ENCODE peak calls at places on chromosomes 6 and 20, in four cellular contexts. O is AG04449, B is SK-N-DZ, H is left cardiac atrium. W is an unnamed sample.

GRCh38 chr20:38498909-38499308 is 26.3 kb downstream of the RALGAPB start:
- DNase-seq in H (no peak), B (no peak), O (no peak), W (no peak)

GRCh38 chr6:136921521-136921935 is 573 bp upstream of the SLC35D3 start:
- DNase-seq in H (no peak), B (peak), O (no peak), W (no peak)

GRCh38 chr6:34182751-34183531 is 37.1 kb upstream of the GRM4 start:
- DNase-seq in B (no peak), O (no peak), H (no peak), W (no peak)

GRCh38 chr20:14817121-14817520 is 479.7 kb upstream of the FLRT3 start:
- DNase-seq in B (no peak), O (no peak), H (no peak), W (no peak)

GRCh38 chr6:42374027-42374669 is 77.6 kb downstream of the TRERF1 start:
- DNase-seq in H (no peak), O (no peak), B (no peak), W (no peak)

GRCh38 chr6:107740496-107741190 is 83.5 kb downstream of the SCML4 start:
- DNase-seq in O (no peak), H (no peak), B (no peak), W (no peak)

GRCh38 chr6:36592221-36592655 is 1.9 kb upstream of the SRSF3 start:
- DNase-seq in B (no peak), O (no peak), H (no peak), W (no peak)

GRCh38 chr6:66161546-66162108 is 454.6 kb upstream of the EYS start:
- DNase-seq in B (no peak), H (no peak), O (no peak), W (no peak)

GRCh38 chr6:35465646-35466045 is 2.6 kb upstream of the RPL10A start:
- DNase-seq in B (no peak), O (no peak), H (no peak), W (no peak)

GRCh38 chr6:134402372-134402984 is 84.6 kb upstream of the SGK1 start:
- DNase-seq in O (no peak), B (no peak), H (no peak), W (no peak)

GRCh38 chr20:35226126-35226774 is at the start of gene MMP24:
- DNase-seq in H (no peak), O (no peak), B (peak), W (no peak)

GRCh38 chr20:3276400-3277015 is 37.5 kb upstream of the SLC4A11 start:
- DNase-seq in H (no peak), O (no peak), B (no peak), W (no peak)

GRCh38 chr6:125995972-125996580 is 9.7 kb downstream of the TRMT11 start:
- DNase-seq in O (no peak), B (peak), H (peak), W (no peak)

GRCh38 chr20:13458860-13459451 is 179.8 kb downstream of the TASP1 start:
- DNase-seq in O (no peak), B (peak), H (no peak), W (no peak)

GRCh38 chr6:45478235-45478634 is 100.5 kb upstream of the SUPT3H start:
- DNase-seq in O (no peak), B (no peak), H (no peak), W (no peak)

GRCh38 chr6:137764464-137764863 is 102.6 kb upstream of the TNFAIP3 start:
- DNase-seq in B (no peak), O (peak), H (no peak), W (peak)

GRCh38 chr6:139996253-139996834 is 621.9 kb upstream of the CITED2 start:
- DNase-seq in O (no peak), H (no peak), B (peak), W (no peak)

GRCh38 chr6:33925869-33926268 is 122.1 kb upstream of the MLN start:
- DNase-seq in B (no peak), H (no peak), O (no peak), W (no peak)

GRCh38 chr6:52868240-52868639 is 27.6 kb upstream of the GSTA5 start:
- DNase-seq in H (no peak), O (no peak), B (no peak), W (no peak)

GRCh38 chr6:162177733-162178132 is 549.8 kb downstream of the PRKN start:
- DNase-seq in H (no peak), B (peak), O (no peak), W (no peak)

GRCh38 chr6:170464080-170464479 is 89.0 kb downstream of the PSMB1 start:
- DNase-seq in O (no peak), B (no peak), H (no peak), W (no peak)

GRCh38 chr6:164751395-164751794 is 558.0 kb downstream of the C6orf118 start:
- DNase-seq in O (no peak), B (no peak), H (no peak), W (no peak)

GRCh38 chr6:6890400-6890858 is 217.3 kb upstream of the RREB1 start:
- DNase-seq in O (no peak), H (peak), B (no peak), W (no peak)

GRCh38 chr6:129929433-129929832 is 68.3 kb upstream of the TMEM244 start:
- DNase-seq in H (no peak), B (no peak), O (peak), W (peak)

GRCh38 chr6:24458937-24459336 is 30.4 kb downstream of the GPLD1 start:
- DNase-seq in O (no peak), B (no peak), H (no peak), W (no peak)

GRCh38 chr6:116218866-116219265 is 35.0 kb downstream of the TSPYL4 start:
- DNase-seq in O (no peak), H (no peak), B (no peak), W (no peak)

GRCh38 chr6:7252390-7252789 is 60.6 kb downstream of the SSR1 start:
- DNase-seq in H (no peak), O (no peak), B (no peak), W (no peak)

GRCh38 chr6:40268166-40268958 is 318.8 kb downstream of the LRFN2 start:
- DNase-seq in B (no peak), O (no peak), H (no peak), W (no peak)

GRCh38 chr6:1057490-1058135 is 254.3 kb upstream of the FOXQ1 start:
- DNase-seq in H (no peak), B (no peak), O (no peak), W (no peak)

GRCh38 chr6:113277111-113277510 is 580.0 kb upstream of the MARCKS start:
- DNase-seq in H (no peak), B (no peak), O (no peak), W (no peak)

GRCh38 chr6:154414021-154414813 is 57.6 kb upstream of the IPCEF1 start:
- DNase-seq in H (no peak), B (no peak), O (no peak), W (no peak)

GRCh38 chr6:16674666-16675392 is 86.4 kb downstream of the ATXN1 start:
- DNase-seq in H (no peak), O (no peak), B (no peak), W (peak)

GRCh38 chr6:53615633-53616449 is 49.7 kb downstream of the KLHL31 start:
- DNase-seq in B (no peak), H (no peak), O (no peak), W (no peak)

GRCh38 chr20:7151666-7152065 is 384.2 kb downstream of the BMP2 start:
- DNase-seq in O (no peak), B (no peak), H (no peak), W (no peak)

GRCh38 chr20:64105846-64106434 is 1.4 kb downstream of the NPBWR2 start:
- DNase-seq in O (no peak), H (peak), B (no peak), W (no peak)

GRCh38 chr20:14581731-14582130 is 244.3 kb upstream of the FLRT3 start:
- DNase-seq in H (no peak), O (no peak), B (no peak), W (no peak)

GRCh38 chr20:6882911-6883310 is 115.4 kb downstream of the BMP2 start:
- DNase-seq in B (no peak), O (no peak), H (no peak), W (peak)

GRCh38 chr6:28355743-28356665 is 6.3 kb downstream of the ZKSCAN3 start:
- DNase-seq in B (peak), H (peak), O (peak), W (peak)

W was measured in BJ.